ENCODE peak calls at places on chromosomes 5 and 9, in nine cellular contexts. One of them, this sample, is unnamed.
A peak's percentile ranks its signal among the peaks of the same experiment; 100 is the strongest.

GRCh38 chr5:135205616-135206349 is 171.8 kb upstream of the PITX1 start:
- DNase-seq in spleen: no peak
- DNase-seq in HCT116: no peak
- DNase-seq in SK-N-SH: no peak
- DNase-seq in stomach: no peak
- DNase-seq in GM23338: no peak
- DNase-seq in K562: no peak
- DNase-seq in endothelial cell of umbilical vein: no peak
- DNase-seq in sigmoid colon: no peak
- DNase-seq in this sample: no peak

GRCh38 chr9:130707225-130707976 is 13.8 kb downstream of the EXOSC2 start:
- DNase-seq in spleen: no peak
- DNase-seq in HCT116: no peak
- DNase-seq in SK-N-SH: peak; percentile 34
- DNase-seq in stomach: peak; percentile 80
- DNase-seq in GM23338: peak; percentile 90
- DNase-seq in K562: no peak
- DNase-seq in endothelial cell of umbilical vein: peak; percentile 65
- DNase-seq in sigmoid colon: peak; percentile 77
- DNase-seq in this sample: peak; percentile 62

GRCh38 chr9:131149678-131150033 is 24.3 kb downstream of the NUP214 start:
- DNase-seq in spleen: no peak
- DNase-seq in HCT116: no peak
- DNase-seq in SK-N-SH: no peak
- DNase-seq in stomach: no peak
- DNase-seq in GM23338: no peak
- DNase-seq in K562: no peak
- DNase-seq in endothelial cell of umbilical vein: peak; percentile 37
- DNase-seq in sigmoid colon: no peak
- DNase-seq in this sample: no peak

GRCh38 chr5:83972909-83973308 is 252.3 kb upstream of the HAPLN1 start:
- DNase-seq in spleen: no peak
- DNase-seq in HCT116: no peak
- DNase-seq in SK-N-SH: no peak
- DNase-seq in stomach: no peak
- DNase-seq in GM23338: no peak
- DNase-seq in K562: no peak
- DNase-seq in endothelial cell of umbilical vein: no peak
- DNase-seq in sigmoid colon: no peak
- DNase-seq in this sample: no peak

GRCh38 chr9:36136894-36137391 is 410 bp downstream of the GLIPR2 start:
- DNase-seq in spleen: no peak
- DNase-seq in HCT116: no peak
- DNase-seq in SK-N-SH: peak; percentile 58
- DNase-seq in stomach: no peak
- DNase-seq in GM23338: peak; percentile 47
- DNase-seq in K562: no peak
- DNase-seq in endothelial cell of umbilical vein: no peak
- DNase-seq in sigmoid colon: no peak
- DNase-seq in this sample: no peak

GRCh38 chr5:19986036-19986619 is 1.9 kb downstream of the CDH18 start:
- DNase-seq in spleen: no peak
- DNase-seq in HCT116: no peak
- DNase-seq in SK-N-SH: no peak
- DNase-seq in stomach: no peak
- DNase-seq in GM23338: no peak
- DNase-seq in K562: no peak
- DNase-seq in endothelial cell of umbilical vein: no peak
- DNase-seq in sigmoid colon: no peak
- DNase-seq in this sample: no peak

GRCh38 chr9:68895741-68896478 is 118.0 kb downstream of the PRKACG start:
- DNase-seq in spleen: no peak
- DNase-seq in HCT116: no peak
- DNase-seq in SK-N-SH: no peak
- DNase-seq in stomach: no peak
- DNase-seq in GM23338: no peak
- DNase-seq in K562: no peak
- DNase-seq in endothelial cell of umbilical vein: no peak
- DNase-seq in sigmoid colon: no peak
- DNase-seq in this sample: no peak

GRCh38 chr5:95725937-95726810 is 5.0 kb upstream of the RHOBTB3 start:
- DNase-seq in spleen: no peak
- DNase-seq in HCT116: no peak
- DNase-seq in SK-N-SH: no peak
- DNase-seq in stomach: no peak
- DNase-seq in GM23338: no peak
- DNase-seq in K562: no peak
- DNase-seq in endothelial cell of umbilical vein: no peak
- DNase-seq in sigmoid colon: no peak
- DNase-seq in this sample: no peak

GRCh38 chr5:57082441-57083067 is 91.3 kb upstream of the GPBP1 start:
- DNase-seq in spleen: no peak
- DNase-seq in HCT116: peak; percentile 32
- DNase-seq in SK-N-SH: peak; percentile 24
- DNase-seq in stomach: no peak
- DNase-seq in GM23338: peak; percentile 39
- DNase-seq in K562: no peak
- DNase-seq in endothelial cell of umbilical vein: peak; percentile 32
- DNase-seq in sigmoid colon: no peak
- DNase-seq in this sample: no peak

GRCh38 chr9:110578896-110579752 is at the start of gene SVEP1:
- DNase-seq in spleen: peak; percentile 77
- DNase-seq in HCT116: no peak
- DNase-seq in SK-N-SH: peak; percentile 75
- DNase-seq in stomach: no peak
- DNase-seq in GM23338: peak; percentile 70
- DNase-seq in K562: no peak
- DNase-seq in endothelial cell of umbilical vein: peak; percentile 46
- DNase-seq in sigmoid colon: peak; percentile 77
- DNase-seq in this sample: no peak

GRCh38 chr5:68529581-68529980 is 314.0 kb downstream of the PIK3R1 start:
- DNase-seq in spleen: no peak
- DNase-seq in HCT116: no peak
- DNase-seq in SK-N-SH: no peak
- DNase-seq in stomach: no peak
- DNase-seq in GM23338: no peak
- DNase-seq in K562: no peak
- DNase-seq in endothelial cell of umbilical vein: peak; percentile 26
- DNase-seq in sigmoid colon: no peak
- DNase-seq in this sample: no peak

GRCh38 chr5:172186114-172186695 is 1.8 kb downstream of the STK10 start:
- DNase-seq in spleen: peak; percentile 57
- DNase-seq in HCT116: no peak
- DNase-seq in SK-N-SH: no peak
- DNase-seq in stomach: no peak
- DNase-seq in GM23338: no peak
- DNase-seq in K562: no peak
- DNase-seq in endothelial cell of umbilical vein: no peak
- DNase-seq in sigmoid colon: peak; percentile 39
- DNase-seq in this sample: no peak

GRCh38 chr5:172187118-172188032 is 649 bp downstream of the STK10 start:
- DNase-seq in spleen: peak; percentile 94
- DNase-seq in HCT116: peak; percentile 26
- DNase-seq in SK-N-SH: peak; percentile 71
- DNase-seq in stomach: peak; percentile 63
- DNase-seq in GM23338: peak; percentile 68
- DNase-seq in K562: peak; percentile 58
- DNase-seq in endothelial cell of umbilical vein: peak; percentile 49
- DNase-seq in sigmoid colon: peak; percentile 82
- DNase-seq in this sample: peak; percentile 19

GRCh38 chr5:172189693-172190296 is 1.8 kb upstream of the STK10 start:
- DNase-seq in spleen: no peak
- DNase-seq in HCT116: no peak
- DNase-seq in SK-N-SH: no peak
- DNase-seq in stomach: no peak
- DNase-seq in GM23338: no peak
- DNase-seq in K562: no peak
- DNase-seq in endothelial cell of umbilical vein: no peak
- DNase-seq in sigmoid colon: no peak
- DNase-seq in this sample: no peak

GRCh38 chr5:172188893-172189692 is 1.1 kb upstream of the STK10 start:
- DNase-seq in spleen: peak; percentile 79
- DNase-seq in HCT116: no peak
- DNase-seq in SK-N-SH: no peak
- DNase-seq in stomach: no peak
- DNase-seq in GM23338: peak; percentile 80
- DNase-seq in K562: no peak
- DNase-seq in endothelial cell of umbilical vein: no peak
- DNase-seq in sigmoid colon: peak; percentile 37
- DNase-seq in this sample: no peak

DNA sequence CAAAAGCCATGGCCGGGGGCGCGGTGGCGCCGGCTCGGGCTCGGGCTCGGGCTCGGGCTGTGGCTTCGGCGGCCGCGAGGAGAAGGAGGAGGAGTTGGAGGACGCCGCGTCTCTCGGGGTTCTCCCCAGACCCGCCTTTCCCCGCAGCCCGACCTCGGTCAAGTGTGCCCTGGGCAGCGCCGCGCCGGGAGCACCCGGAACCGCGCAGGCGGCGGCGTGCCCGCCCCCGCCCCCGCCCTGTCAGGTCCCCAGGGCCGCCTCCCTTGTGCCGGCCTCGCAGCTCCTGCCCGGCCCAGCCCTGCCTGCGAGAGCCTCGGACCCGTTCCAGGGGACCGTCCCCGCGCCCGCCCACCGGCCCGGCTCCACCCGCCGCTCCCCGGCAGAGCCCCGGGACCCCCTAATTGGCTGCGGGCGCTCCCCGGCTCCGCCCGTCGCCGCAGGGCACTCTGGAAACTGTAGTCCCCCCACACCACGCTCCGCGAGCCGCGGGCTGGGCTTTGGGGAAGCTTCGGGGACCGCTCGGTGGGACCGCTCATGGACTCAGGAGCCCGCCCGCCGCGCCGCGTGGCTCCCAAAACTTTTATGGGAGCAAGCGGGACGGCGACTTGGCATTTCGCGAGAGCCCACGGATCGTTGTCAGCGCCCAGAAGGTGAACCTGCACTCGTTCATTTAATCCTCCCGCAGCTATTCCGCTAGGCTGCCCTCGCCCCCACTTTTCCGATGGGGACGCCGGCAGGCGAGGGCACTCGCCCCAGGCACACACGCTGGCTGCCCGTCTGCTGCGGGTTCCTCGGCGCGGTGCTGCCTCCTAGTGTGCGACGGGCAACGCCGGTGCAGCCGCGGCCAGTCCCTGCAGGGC is at the start of gene STK10:
- DNase-seq in spleen: peak; percentile 99
- DNase-seq in HCT116: peak; percentile 75
- DNase-seq in SK-N-SH: peak; percentile 98
- DNase-seq in stomach: peak; percentile 92
- DNase-seq in GM23338: peak; percentile 93
- DNase-seq in K562: peak; percentile 91
- DNase-seq in endothelial cell of umbilical vein: peak; percentile 91
- DNase-seq in sigmoid colon: peak; percentile 96
- DNase-seq in this sample: peak; percentile 87
- TF ChIP-seq POLR2AphosphoS5 in spleen: peak; percentile 92
- TF ChIP-seq POLR2AphosphoS5 in HCT116: peak; percentile 77
- TF ChIP-seq POLR2AphosphoS5 in SK-N-SH: no peak
- TF ChIP-seq POLR2AphosphoS5 in stomach: peak; percentile 70
- TF ChIP-seq POLR2AphosphoS5 in GM23338: peak; percentile 42
- TF ChIP-seq POLR2AphosphoS5 in K562: no peak
- TF ChIP-seq POLR2AphosphoS5 in endothelial cell of umbilical vein: peak; percentile 81
- TF ChIP-seq POLR2AphosphoS5 in sigmoid colon: no peak
- TF ChIP-seq POLR2AphosphoS5 in this sample: peak; percentile 28

DNA sequence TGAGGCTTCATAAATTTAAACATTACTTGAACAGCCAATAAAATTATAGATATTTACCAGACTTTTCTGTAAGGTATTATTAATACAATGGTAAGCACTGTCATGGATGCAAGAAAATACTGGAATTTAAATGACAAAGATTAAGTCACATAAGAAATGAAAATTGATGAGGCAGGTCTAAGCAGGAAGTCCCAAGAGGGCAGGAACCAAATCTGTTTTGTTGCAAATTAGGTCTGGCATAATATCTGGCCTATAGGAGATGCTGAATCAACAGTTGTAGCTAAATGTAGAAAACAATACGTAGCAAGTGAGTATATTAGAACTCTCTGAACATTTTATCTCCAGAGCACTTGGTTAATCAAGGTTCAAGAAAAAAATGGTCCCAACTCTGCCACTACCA is 142.5 kb downstream of the EBF1 start:
- DNase-seq in spleen: no peak
- DNase-seq in HCT116: no peak
- DNase-seq in SK-N-SH: no peak
- DNase-seq in stomach: no peak
- DNase-seq in GM23338: no peak
- DNase-seq in K562: no peak
- DNase-seq in endothelial cell of umbilical vein: no peak
- DNase-seq in sigmoid colon: no peak
- DNase-seq in this sample: no peak
- H3K4me1 ChIP-seq in spleen: peaks cover 30% of the 10 kb centered on the region
- H3K4me1 ChIP-seq in HCT116: no peaks in the 10 kb centered on the region
- H3K4me1 ChIP-seq in SK-N-SH: peaks cover 5% of the 10 kb centered on the region
- H3K4me1 ChIP-seq in stomach: peaks cover 4% of the 10 kb centered on the region
- H3K4me1 ChIP-seq in GM23338: peaks cover 25% of the 10 kb centered on the region
- H3K4me1 ChIP-seq in K562: no peaks in the 10 kb centered on the region
- H3K4me1 ChIP-seq in endothelial cell of umbilical vein: no peaks in the 10 kb centered on the region
- H3K4me1 ChIP-seq in sigmoid colon: no peaks in the 10 kb centered on the region
- H3K4me1 ChIP-seq in this sample: no peaks in the 10 kb centered on the region

GRCh38 chr5:82406200-82406773 is 128.1 kb upstream of the RPS23 start:
- DNase-seq in spleen: no peak
- DNase-seq in HCT116: no peak
- DNase-seq in SK-N-SH: no peak
- DNase-seq in stomach: no peak
- DNase-seq in GM23338: peak; percentile 36
- DNase-seq in K562: no peak
- DNase-seq in endothelial cell of umbilical vein: peak; percentile 100
- DNase-seq in sigmoid colon: no peak
- DNase-seq in this sample: no peak
- TF ChIP-seq POLR2AphosphoS5 in spleen: no peak
- TF ChIP-seq POLR2AphosphoS5 in HCT116: no peak
- TF ChIP-seq POLR2AphosphoS5 in SK-N-SH: no peak
- TF ChIP-seq POLR2AphosphoS5 in stomach: no peak
- TF ChIP-seq POLR2AphosphoS5 in GM23338: no peak
- TF ChIP-seq POLR2AphosphoS5 in K562: no peak
- TF ChIP-seq POLR2AphosphoS5 in endothelial cell of umbilical vein: peak; percentile 97
- TF ChIP-seq POLR2AphosphoS5 in sigmoid colon: peak; percentile 24
- TF ChIP-seq POLR2AphosphoS5 in this sample: peak; percentile 10

DNA sequence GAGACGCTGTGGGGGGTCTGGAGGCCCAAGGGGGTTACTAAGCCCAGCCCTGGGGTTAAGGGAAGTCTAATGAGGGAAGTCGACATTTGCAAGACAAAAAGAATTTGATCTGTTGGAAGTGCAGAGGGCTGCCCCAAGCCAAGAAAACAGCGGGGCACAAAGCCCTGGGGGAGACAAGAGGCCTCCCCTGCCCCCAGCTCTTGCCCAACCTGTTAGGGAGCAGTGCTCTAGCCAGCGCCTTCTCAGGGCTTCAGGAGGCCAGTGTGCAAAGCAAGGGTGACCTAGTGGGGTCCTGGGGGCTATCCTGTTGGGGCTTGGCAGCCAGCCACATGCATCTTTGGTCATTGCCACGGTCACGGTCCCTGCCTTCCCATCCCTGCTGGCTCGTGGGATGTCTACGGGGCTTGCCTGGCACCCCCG is 25.2 kb downstream of the GFI1B start:
- DNase-seq in spleen: peak; percentile 35
- DNase-seq in HCT116: no peak
- DNase-seq in SK-N-SH: peak; percentile 21
- DNase-seq in stomach: no peak
- DNase-seq in GM23338: peak; percentile 70
- DNase-seq in K562: no peak
- DNase-seq in endothelial cell of umbilical vein: no peak
- DNase-seq in sigmoid colon: no peak
- DNase-seq in this sample: no peak
- H3K4me1 ChIP-seq in spleen: peaks cover 3% of the 10 kb centered on the region
- H3K4me1 ChIP-seq in HCT116: no peaks in the 10 kb centered on the region
- H3K4me1 ChIP-seq in SK-N-SH: no peaks in the 10 kb centered on the region
- H3K4me1 ChIP-seq in stomach: peaks cover 8% of the 10 kb centered on the region
- H3K4me1 ChIP-seq in GM23338: peaks cover 23% of the 10 kb centered on the region
- H3K4me1 ChIP-seq in K562: peaks cover 76% of the 10 kb centered on the region
- H3K4me1 ChIP-seq in endothelial cell of umbilical vein: no peaks in the 10 kb centered on the region
- H3K4me1 ChIP-seq in sigmoid colon: no peaks in the 10 kb centered on the region
- H3K4me1 ChIP-seq in this sample: no peaks in the 10 kb centered on the region

GRCh38 chr9:22050924-22051323 is 41.8 kb upstream of the CDKN2B start:
- DNase-seq in spleen: no peak
- DNase-seq in HCT116: no peak
- DNase-seq in SK-N-SH: no peak
- DNase-seq in stomach: no peak
- DNase-seq in GM23338: no peak
- DNase-seq in K562: no peak
- DNase-seq in endothelial cell of umbilical vein: peak; percentile 54
- DNase-seq in sigmoid colon: no peak
- DNase-seq in this sample: no peak
- TF ChIP-seq POLR2AphosphoS5 in spleen: no peak
- TF ChIP-seq POLR2AphosphoS5 in HCT116: no peak
- TF ChIP-seq POLR2AphosphoS5 in SK-N-SH: no peak
- TF ChIP-seq POLR2AphosphoS5 in stomach: no peak
- TF ChIP-seq POLR2AphosphoS5 in GM23338: no peak
- TF ChIP-seq POLR2AphosphoS5 in K562: no peak
- TF ChIP-seq POLR2AphosphoS5 in endothelial cell of umbilical vein: no peak
- TF ChIP-seq POLR2AphosphoS5 in sigmoid colon: no peak
- TF ChIP-seq POLR2AphosphoS5 in this sample: no peak

This sample was measured in prostate gland.